ENCODE peak calls at places on chromosomes 3 and 15, in eight cellular contexts. One of them, this sample, is unnamed.

GRCh38 chr3:20912406-20912805 is 726.4 kb upstream of the SGO1 start:
- DNase-seq in EH: peak; percentile 35
- DNase-seq in NCI-H510A treated with DMSO at 0.1 percent for 48 hours: no peak
- DNase-seq in A549: no peak
- DNase-seq in RPMI8226: no peak
- DNase-seq in CD8-positive, alpha-beta T cell: no peak
- DNase-seq in SK-N-MC: no peak
- DNase-seq in D721Med: no peak
- DNase-seq in this sample: no peak

GRCh38 chr3:29889230-29889629 is 608.4 kb downstream of the RBMS3 start:
- DNase-seq in EH: peak; percentile 65
- DNase-seq in CD8-positive, alpha-beta T cell: no peak
- DNase-seq in D721Med: no peak
- DNase-seq in RPMI8226: no peak
- DNase-seq in NCI-H510A treated with DMSO at 0.1 percent for 48 hours: no peak
- DNase-seq in SK-N-MC: no peak
- DNase-seq in A549: no peak
- DNase-seq in this sample: no peak

GRCh38 chr3:124163689-124164088 is 171.8 kb upstream of the ROPN1 start:
- DNase-seq in EH: no peak
- DNase-seq in NCI-H510A treated with DMSO at 0.1 percent for 48 hours: no peak
- DNase-seq in SK-N-MC: no peak
- DNase-seq in CD8-positive, alpha-beta T cell: no peak
- DNase-seq in RPMI8226: no peak
- DNase-seq in D721Med: no peak
- DNase-seq in A549: no peak
- DNase-seq in this sample: no peak

GRCh38 chr3:46143951-46144473 is 64.1 kb downstream of the CCR1 start:
- DNase-seq in CD8-positive, alpha-beta T cell: no peak
- DNase-seq in A549: no peak
- DNase-seq in RPMI8226: no peak
- DNase-seq in D721Med: no peak
- DNase-seq in NCI-H510A treated with DMSO at 0.1 percent for 48 hours: no peak
- DNase-seq in EH: no peak
- DNase-seq in SK-N-MC: no peak
- DNase-seq in this sample: peak; percentile 83

GRCh38 chr15:37079726-37080125 is 20.6 kb downstream of the MEIS2 start:
- DNase-seq in SK-N-MC: no peak
- DNase-seq in A549: no peak
- DNase-seq in CD8-positive, alpha-beta T cell: no peak
- DNase-seq in D721Med: no peak
- DNase-seq in RPMI8226: no peak
- DNase-seq in NCI-H510A treated with DMSO at 0.1 percent for 48 hours: no peak
- DNase-seq in EH: no peak
- DNase-seq in this sample: peak; percentile 77

GRCh38 chr3:162932503-162932902 is 1435.9 kb downstream of the OTOL1 start:
- DNase-seq in RPMI8226: no peak
- DNase-seq in EH: no peak
- DNase-seq in SK-N-MC: no peak
- DNase-seq in CD8-positive, alpha-beta T cell: no peak
- DNase-seq in NCI-H510A treated with DMSO at 0.1 percent for 48 hours: no peak
- DNase-seq in D721Med: no peak
- DNase-seq in A549: no peak
- DNase-seq in this sample: no peak

GRCh38 chr3:173371848-173372487 is 25.6 kb upstream of the NLGN1 start:
- DNase-seq in NCI-H510A treated with DMSO at 0.1 percent for 48 hours: peak; percentile 29
- DNase-seq in SK-N-MC: peak; percentile 70
- DNase-seq in EH: peak; percentile 65
- DNase-seq in RPMI8226: peak; percentile 22
- DNase-seq in A549: no peak
- DNase-seq in D721Med: no peak
- DNase-seq in CD8-positive, alpha-beta T cell: no peak
- DNase-seq in this sample: peak; percentile 66

GRCh38 chr3:140914384-140914945 is 27.2 kb upstream of the SLC25A36 start:
- DNase-seq in D721Med: no peak
- DNase-seq in EH: no peak
- DNase-seq in A549: no peak
- DNase-seq in RPMI8226: no peak
- DNase-seq in CD8-positive, alpha-beta T cell: no peak
- DNase-seq in NCI-H510A treated with DMSO at 0.1 percent for 48 hours: no peak
- DNase-seq in SK-N-MC: no peak
- DNase-seq in this sample: no peak

This sample was measured in pons.